ENCODE peak calls at places on chromosome 2, in seven cellular contexts. One of them, this sample, is unnamed.

GRCh38 chr2:36367497-36368353 is 12.1 kb downstream of the CRIM1 start:
- DNase-seq in NCI-H2171: no peak
- DNase-seq in activated B cell treated with CpG ODN at 0.5 μM for 24 hours: no peak
- DNase-seq in upper lobe of right lung: no peak
- DNase-seq in GM23248: peak
- DNase-seq in Calu3: peak
- DNase-seq in AG08396: no peak
- DNase-seq in this sample: no peak

GRCh38 chr2:51919395-51919794 is 887.5 kb upstream of the NRXN1 start:
- DNase-seq in AG08396: no peak
- DNase-seq in NCI-H2171: no peak
- DNase-seq in Calu3: no peak
- DNase-seq in upper lobe of right lung: no peak
- DNase-seq in activated B cell treated with CpG ODN at 0.5 μM for 24 hours: no peak
- DNase-seq in GM23248: peak
- DNase-seq in this sample: no peak

GRCh38 chr2:203018181-203018580 is 3.5 kb downstream of the NBEAL1 start:
- DNase-seq in GM23248: peak
- DNase-seq in AG08396: no peak
- DNase-seq in Calu3: no peak
- DNase-seq in NCI-H2171: no peak
- DNase-seq in upper lobe of right lung: no peak
- DNase-seq in activated B cell treated with CpG ODN at 0.5 μM for 24 hours: no peak
- DNase-seq in this sample: no peak

GRCh38 chr2:206158563-206159345 is 490 bp downstream of the NDUFS1 start:
- DNase-seq in activated B cell treated with CpG ODN at 0.5 μM for 24 hours: no peak
- DNase-seq in GM23248: peak
- DNase-seq in upper lobe of right lung: no peak
- DNase-seq in Calu3: no peak
- DNase-seq in NCI-H2171: peak
- DNase-seq in AG08396: peak
- DNase-seq in this sample: peak

GRCh38 chr2:235480614-235481013 is 13.2 kb upstream of the AGAP1 start:
- DNase-seq in AG08396: no peak
- DNase-seq in activated B cell treated with CpG ODN at 0.5 μM for 24 hours: no peak
- DNase-seq in Calu3: no peak
- DNase-seq in GM23248: no peak
- DNase-seq in NCI-H2171: no peak
- DNase-seq in upper lobe of right lung: no peak
- DNase-seq in this sample: no peak

GRCh38 chr2:150591901-150592300 is 104.4 kb upstream of the RND3 start:
- DNase-seq in activated B cell treated with CpG ODN at 0.5 μM for 24 hours: no peak
- DNase-seq in AG08396: no peak
- DNase-seq in NCI-H2171: no peak
- DNase-seq in GM23248: peak
- DNase-seq in upper lobe of right lung: no peak
- DNase-seq in Calu3: no peak
- DNase-seq in this sample: no peak

GRCh38 chr2:215793747-215794595 is 219.4 kb downstream of the MREG start:
- DNase-seq in upper lobe of right lung: no peak
- DNase-seq in GM23248: peak
- DNase-seq in AG08396: peak
- DNase-seq in NCI-H2171: no peak
- DNase-seq in Calu3: peak
- DNase-seq in activated B cell treated with CpG ODN at 0.5 μM for 24 hours: no peak
- DNase-seq in this sample: no peak

GRCh38 chr2:160411167-160411566 is 82.4 kb downstream of the RBMS1 start:
- DNase-seq in upper lobe of right lung: no peak
- DNase-seq in AG08396: peak
- DNase-seq in Calu3: no peak
- DNase-seq in NCI-H2171: no peak
- DNase-seq in GM23248: peak
- DNase-seq in activated B cell treated with CpG ODN at 0.5 μM for 24 hours: no peak
- DNase-seq in this sample: peak

GRCh38 chr2:149410701-149411484 is 80.5 kb downstream of the LYPD6 start:
- DNase-seq in GM23248: peak
- DNase-seq in Calu3: no peak
- DNase-seq in activated B cell treated with CpG ODN at 0.5 μM for 24 hours: no peak
- DNase-seq in NCI-H2171: no peak
- DNase-seq in upper lobe of right lung: no peak
- DNase-seq in AG08396: no peak
- DNase-seq in this sample: no peak

GRCh38 chr2:110679337-110679707 is 1.5 kb upstream of the BUB1 start:
- DNase-seq in NCI-H2171: no peak
- DNase-seq in activated B cell treated with CpG ODN at 0.5 μM for 24 hours: no peak
- DNase-seq in upper lobe of right lung: peak
- DNase-seq in GM23248: peak
- DNase-seq in AG08396: no peak
- DNase-seq in Calu3: no peak
- DNase-seq in this sample: no peak

GRCh38 chr2:101892377-101892776 is 99.4 kb upstream of the IL1R2 start:
- DNase-seq in Calu3: no peak
- DNase-seq in upper lobe of right lung: no peak
- DNase-seq in NCI-H2171: no peak
- DNase-seq in GM23248: no peak
- DNase-seq in AG08396: no peak
- DNase-seq in activated B cell treated with CpG ODN at 0.5 μM for 24 hours: no peak
- DNase-seq in this sample: no peak

GRCh38 chr2:9681427-9681817 is 50.6 kb upstream of the YWHAQ start:
- DNase-seq in AG08396: no peak
- DNase-seq in upper lobe of right lung: no peak
- DNase-seq in activated B cell treated with CpG ODN at 0.5 μM for 24 hours: no peak
- DNase-seq in Calu3: no peak
- DNase-seq in GM23248: no peak
- DNase-seq in NCI-H2171: no peak
- DNase-seq in this sample: no peak

GRCh38 chr2:3175568-3175955 is 202.1 kb downstream of the EIPR1 start:
- DNase-seq in activated B cell treated with CpG ODN at 0.5 μM for 24 hours: no peak
- DNase-seq in AG08396: no peak
- DNase-seq in NCI-H2171: no peak
- DNase-seq in GM23248: no peak
- DNase-seq in upper lobe of right lung: peak
- DNase-seq in Calu3: no peak
- DNase-seq in this sample: no peak

GRCh38 chr2:177031435-177032222 is 181.0 kb upstream of the HNRNPA3 start:
- DNase-seq in NCI-H2171: peak
- DNase-seq in AG08396: no peak
- DNase-seq in activated B cell treated with CpG ODN at 0.5 μM for 24 hours: no peak
- DNase-seq in Calu3: no peak
- DNase-seq in upper lobe of right lung: no peak
- DNase-seq in GM23248: no peak
- DNase-seq in this sample: no peak

GRCh38 chr2:102418421-102418961 is 4.5 kb upstream of the IL18RAP start:
- DNase-seq in AG08396: no peak
- DNase-seq in NCI-H2171: no peak
- DNase-seq in Calu3: no peak
- DNase-seq in activated B cell treated with CpG ODN at 0.5 μM for 24 hours: no peak
- DNase-seq in upper lobe of right lung: no peak
- DNase-seq in GM23248: peak
- DNase-seq in this sample: no peak

GRCh38 chr2:164061129-164061746 is 325.4 kb upstream of the FIGN start:
- DNase-seq in upper lobe of right lung: no peak
- DNase-seq in NCI-H2171: no peak
- DNase-seq in AG08396: peak
- DNase-seq in activated B cell treated with CpG ODN at 0.5 μM for 24 hours: no peak
- DNase-seq in Calu3: peak
- DNase-seq in GM23248: peak
- DNase-seq in this sample: no peak

GRCh38 chr2:216606551-216607527 is 26.4 kb upstream of the IGFBP2 start:
- DNase-seq in activated B cell treated with CpG ODN at 0.5 μM for 24 hours: no peak
- DNase-seq in GM23248: no peak
- DNase-seq in AG08396: no peak
- DNase-seq in upper lobe of right lung: no peak
- DNase-seq in NCI-H2171: peak
- DNase-seq in Calu3: no peak
- DNase-seq in this sample: no peak

This sample was measured in SW480.